ENCODE peak calls at places on chromosome 21, in nine cellular contexts. R is tibial nerve, H is heart right ventricle, M is neural progenitor cell, P is cardiac muscle cell, S is OCI-LY7, K is cardiac fibroblast, Y is GM12865, N is MM.1S. D is an unnamed sample.

GRCh38 chr21:45387506-45387905 is 17.5 kb upstream of the COL18A1 start:
- DNase-seq in S (no peak), Y (no peak), P (no peak), H (no peak), R (no peak), M (no peak), N (no peak), K (no peak), D (no peak)

GRCh38 chr21:31660134-31660565 is 657 bp downstream of the SOD1 start:
- DNase-seq in Y (peak), M (peak), K (peak), H (no peak), R (no peak), S (peak), P (peak), N (peak), D (no peak)

GRCh38 chr21:36718951-36719501 is 20.1 kb downstream of the SIM2 start:
- DNase-seq in P (no peak), M (no peak), N (no peak), Y (no peak), H (no peak), R (no peak), S (no peak), K (no peak), D (no peak)

GRCh38 chr21:46099476-46099875 is 1.6 kb downstream of the COL6A2 start:
- DNase-seq in S (no peak), N (no peak), Y (no peak), K (peak), R (peak), H (peak), P (no peak), M (peak), D (no peak)

GRCh38 chr21:44880762-44881585 is 7.5 kb upstream of the PTTG1IP start:
- DNase-seq in R (peak), H (no peak), K (peak), Y (peak), P (no peak), M (no peak), S (peak), N (no peak), D (no peak)

GRCh38 chr21:36913247-36914169 is 53.0 kb downstream of the HLCS start:
- DNase-seq in S (no peak), K (no peak), N (no peak), Y (no peak), H (no peak), R (no peak), P (no peak), M (no peak), D (no peak)

GRCh38 chr21:31181089-31181757 is 142.9 kb upstream of the KRTAP19-8 start:
- DNase-seq in S (no peak), N (no peak), K (no peak), H (no peak), M (no peak), R (no peak), P (no peak), Y (no peak), D (no peak)

GRCh38 chr21:45022736-45023135 is 51.6 kb upstream of the ADARB1 start:
- DNase-seq in H (no peak), N (no peak), K (no peak), P (no peak), M (no peak), Y (no peak), R (no peak), S (no peak), D (no peak)

GRCh38 chr21:45299026-45299863 is 11.6 kb upstream of the POFUT2 start:
- DNase-seq in R (no peak), Y (no peak), S (no peak), K (peak), N (no peak), P (no peak), H (peak), M (no peak), D (no peak)

GRCh38 chr21:46182548-46183336 is 1.5 kb downstream of the SPATC1L start:
- DNase-seq in M (no peak), P (no peak), N (no peak), R (no peak), K (no peak), S (no peak), H (peak), Y (no peak), D (no peak)

GRCh38 chr21:26572668-26573381 is at the start of gene CYYR1:
- DNase-seq in R (no peak), Y (no peak), P (peak), K (peak), S (no peak), H (peak), N (no peak), M (peak), D (no peak)

GRCh38 chr21:36377391-36377842 is 7.8 kb upstream of the CHAF1B start:
- DNase-seq in M (no peak), P (no peak), K (no peak), R (no peak), H (no peak), Y (no peak), N (no peak), S (no peak), D (no peak)

GRCh38 chr21:46667191-46667734 is 31.8 kb downstream of the PRMT2 start:
- DNase-seq in S (no peak), Y (peak), M (peak), H (no peak), N (no peak), R (no peak), K (peak), P (peak), D (no peak)

GRCh38 chr21:46194374-46195334 is 10.4 kb upstream of the SPATC1L start:
- DNase-seq in N (no peak), R (no peak), M (no peak), P (no peak), H (no peak), S (no peak), K (no peak), Y (peak), D (no peak)

GRCh38 chr21:24844672-24845071 is 762.6 kb downstream of the MRPL39 start:
- DNase-seq in S (no peak), P (no peak), M (no peak), H (no peak), R (no peak), Y (no peak), K (no peak), N (no peak), D (no peak)

GRCh38 chr21:32389337-32390015 is 3.3 kb downstream of the URB1 start:
- DNase-seq in M (no peak), Y (no peak), N (no peak), K (peak), S (no peak), R (no peak), P (no peak), H (no peak), D (peak)

GRCh38 chr21:43792406-43792805 is 3.0 kb downstream of the RRP1 start:
- DNase-seq in N (no peak), Y (no peak), S (no peak), K (no peak), M (no peak), P (no peak), H (no peak), R (no peak), D (no peak)

GRCh38 chr21:46422636-46423241 is 36.0 kb upstream of the DIP2A start:
- DNase-seq in Y (no peak), M (no peak), S (no peak), N (no peak), P (no peak), H (no peak), K (no peak), R (no peak), D (no peak)

DNA sequence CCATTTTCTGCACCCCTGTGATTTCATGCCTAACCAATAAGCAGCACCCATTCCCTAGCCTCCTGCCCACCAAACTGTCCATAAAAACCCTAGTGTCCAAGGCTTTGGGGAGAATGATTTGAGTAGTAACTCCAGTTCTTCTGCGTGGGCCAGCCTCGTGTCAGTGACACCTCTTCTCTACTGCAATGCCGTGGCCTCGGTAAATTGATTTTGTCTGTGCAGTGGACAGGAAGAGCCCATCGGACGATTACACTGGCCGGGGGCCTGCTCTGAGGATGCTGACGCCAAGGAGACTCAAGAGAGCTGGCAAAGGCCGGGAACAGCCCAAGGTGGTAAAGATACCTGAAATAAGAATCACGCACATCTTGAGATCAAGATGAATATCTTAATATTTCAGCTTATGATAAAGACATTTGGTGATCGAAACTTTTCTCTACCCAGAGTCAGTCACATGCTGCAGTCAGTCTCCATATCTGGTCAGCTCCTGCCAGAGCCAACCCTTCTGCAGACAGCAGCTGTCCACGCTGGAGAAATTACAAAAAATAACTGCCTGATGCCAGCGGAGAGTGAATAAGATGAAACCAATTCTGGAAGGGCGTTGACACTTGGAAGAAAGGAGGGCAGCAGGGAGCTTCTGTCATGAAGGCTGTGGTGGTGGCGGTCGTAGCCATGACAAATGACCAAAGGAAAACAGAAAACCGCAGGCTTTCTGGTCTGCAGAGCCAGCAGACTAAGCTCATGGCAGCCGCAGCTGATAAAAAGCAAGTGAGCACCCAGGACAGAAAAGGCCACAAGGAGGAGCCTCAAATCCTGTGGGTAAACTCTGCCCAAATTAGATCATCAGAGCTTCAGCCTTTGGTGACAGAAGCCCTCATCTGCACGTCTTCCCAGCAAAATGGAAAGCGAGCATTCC is 29.1 kb downstream of the RSPH1 start:
- DNase-seq in K (peak), H (no peak), S (peak), R (no peak), M (peak), N (peak), Y (peak), P (peak), D (no peak)
- TF ChIP-seq CTCF in K (peak), H (peak), S (peak), R (no peak), M (peak), N (peak), Y (peak), P (peak), D (no peak)

GRCh38 chr21:17088500-17088899 is 424.3 kb upstream of the CXADR start:
- DNase-seq in P (no peak), S (no peak), N (no peak), K (no peak), R (no peak), M (no peak), H (no peak), Y (no peak), D (no peak)
- H3K4me3 ChIP-seq in P (no peak), S (no peak), N (no peak), K (no peak), R (no peak), M (no peak), H (no peak), Y (no peak), D (no peak)

DNA sequence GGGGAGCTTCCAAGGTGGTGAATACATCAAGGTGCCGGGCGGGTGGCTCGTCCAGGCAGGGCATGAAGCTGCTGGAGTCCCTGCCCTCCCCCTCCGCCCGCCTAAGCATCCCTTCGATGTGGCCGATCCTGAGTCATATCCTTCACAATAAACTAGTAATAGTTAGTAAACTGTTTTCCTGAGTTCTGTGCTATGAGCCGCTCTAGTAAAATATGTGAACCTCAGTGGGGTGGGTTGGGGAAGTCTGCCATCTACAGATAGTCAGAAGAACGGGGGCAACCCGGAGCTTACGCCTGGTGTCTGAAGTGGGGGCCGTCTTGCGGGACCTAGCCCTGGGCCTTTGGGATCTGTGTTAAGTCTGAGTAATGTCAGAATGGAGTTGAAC is 21.6 kb downstream of the C2CD2 start:
- DNase-seq in K (peak), Y (no peak), R (no peak), H (no peak), N (no peak), S (no peak), P (no peak), M (no peak), D (peak)
- TF ChIP-seq CTCF in K (peak), Y (no peak), R (no peak), H (no peak), N (no peak), S (peak), P (peak), M (no peak), D (peak)

DNA sequence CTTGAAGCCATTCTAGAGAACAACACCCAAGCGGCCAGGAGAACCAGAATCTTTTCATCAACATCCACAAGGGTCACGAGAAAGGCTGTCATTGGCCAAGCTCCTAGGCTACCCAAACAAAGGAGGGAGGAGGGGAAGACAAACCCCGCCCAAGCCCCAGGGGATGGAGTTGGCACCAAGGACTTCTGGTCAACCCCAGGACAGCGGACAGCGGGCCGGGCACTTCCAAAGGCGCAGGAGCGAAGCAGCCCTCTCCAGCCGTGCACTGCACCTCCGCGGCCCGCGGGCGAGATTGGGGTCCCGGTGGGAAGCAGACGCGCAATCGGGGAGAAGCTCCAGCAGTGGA is at the start of gene CLIC6:
- DNase-seq in Y (peak), R (peak), M (peak), S (no peak), N (no peak), K (no peak), P (peak), H (no peak), D (no peak)
- H3K4me3 ChIP-seq in Y (peak), R (peak), M (peak), S (no peak), N (no peak), K (no peak), P (peak), H (peak), D (no peak)

GRCh38 chr21:27582946-27583270 is 616.0 kb upstream of the ADAMTS5 start:
- DNase-seq in N (no peak), Y (no peak), S (no peak), K (peak), H (no peak), M (no peak), P (no peak), R (no peak), D (no peak)
- TF ChIP-seq CTCF in N (no peak), Y (no peak), S (no peak), K (no peak), H (no peak), M (no peak), P (no peak), R (no peak), D (no peak)

GRCh38 chr21:38768385-38769071 is 37.2 kb upstream of the ETS2 start:
- DNase-seq in R (no peak), M (no peak), P (no peak), K (peak), Y (peak), S (peak), N (no peak), H (no peak), D (peak)
- H3K4me3 ChIP-seq in R (no peak), M (no peak), P (no peak), K (no peak), Y (no peak), S (no peak), N (peak), H (no peak), D (no peak)

GRCh38 chr21:15729674-15730483 is at the start of gene USP25:
- DNase-seq in Y (peak), N (peak), P (peak), M (peak), R (peak), H (peak), K (peak), S (peak), D (no peak)
- TF ChIP-seq CTCF in Y (no peak), N (no peak), P (no peak), M (no peak), R (no peak), H (no peak), K (no peak), S (no peak), D (peak)

DNA sequence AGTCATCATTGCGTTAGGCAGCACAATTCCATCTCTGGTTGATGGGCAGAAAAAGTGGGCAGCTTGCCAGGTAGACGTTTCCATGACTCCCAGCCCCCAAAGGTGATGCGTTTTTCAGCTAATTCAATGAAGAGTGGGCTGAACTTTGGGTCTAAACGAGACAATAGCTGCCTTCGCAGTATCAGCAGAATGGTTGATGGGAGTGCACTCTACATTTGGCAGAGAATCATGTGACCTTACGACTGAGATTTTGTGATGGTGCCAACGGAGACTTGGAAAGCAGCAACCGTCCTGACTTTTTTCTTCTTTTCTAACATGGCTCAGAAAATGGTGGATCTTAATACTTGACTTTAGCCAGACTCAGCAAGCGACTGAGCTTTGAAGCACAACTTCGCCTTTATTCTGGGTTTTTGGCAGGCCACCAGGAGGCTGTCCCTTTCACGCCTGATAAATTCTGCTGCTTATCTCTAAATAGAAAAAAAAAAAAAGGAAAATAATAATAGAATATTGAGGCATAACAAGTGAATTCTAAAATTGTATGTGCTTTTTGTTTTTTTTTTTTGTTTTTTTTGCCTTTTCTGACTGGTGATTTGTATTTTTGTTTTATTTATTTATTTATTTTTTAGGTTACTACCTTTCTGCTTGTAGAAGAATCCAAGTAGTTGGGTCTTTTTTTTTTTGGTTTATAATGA is 804.8 kb downstream of the USP25 start:
- DNase-seq in S (no peak), N (no peak), P (peak), H (peak), R (peak), K (peak), Y (no peak), M (no peak), D (no peak)
- H3K4me3 ChIP-seq in S (no peak), N (no peak), P (no peak), H (peak), R (peak), K (peak), Y (no peak), M (no peak), D (no peak)

D was measured in AG04449.